ENCODE peak calls at places on chromosome 4, in seven cellular contexts. V is spleen, N is tibial artery, D is KBM-7, X is stromal cell of bone marrow, G is nephron progenitor cell, A is uterus. E is an unnamed sample.

GRCh38 chr4:2484993-2485392 is 16.1 kb downstream of the RNF4 start:
- DNase-seq in V (peak), N (peak), D (peak), X (no peak), G (no peak), A (peak), E (peak)

GRCh38 chr4:173218411-173219125 is 50.0 kb downstream of the GALNT7 start:
- DNase-seq in V (no peak), N (no peak), D (peak), X (peak), G (no peak), A (no peak), E (no peak)

GRCh38 chr4:161419822-161420221 is 744.0 kb downstream of the FSTL5 start:
- DNase-seq in V (no peak), N (no peak), D (peak), X (no peak), G (no peak), A (no peak), E (no peak)

GRCh38 chr4:110196206-110196870 is 2.1 kb downstream of the ELOVL6 start:
- DNase-seq in V (peak), N (peak), D (peak), X (no peak), G (peak), A (peak), E (peak)

GRCh38 chr4:140595065-140595464 is 26.3 kb upstream of the UCP1 start:
- DNase-seq in V (no peak), N (no peak), D (peak), X (no peak), G (no peak), A (no peak), E (no peak)

GRCh38 chr4:75494563-75494962 is 19.6 kb downstream of the RCHY1 start:
- DNase-seq in V (no peak), N (no peak), D (no peak), X (peak), G (no peak), A (no peak), E (no peak)

GRCh38 chr4:185219551-185220344 is 10.3 kb downstream of the SNX25 start:
- DNase-seq in V (no peak), N (no peak), D (peak), X (peak), G (no peak), A (peak), E (peak)

GRCh38 chr4:169305651-169306050 is 34.9 kb upstream of the SH3RF1 start:
- DNase-seq in V (no peak), N (no peak), D (no peak), X (no peak), G (no peak), A (no peak), E (no peak)

GRCh38 chr4:84673475-84674230 is 90.7 kb downstream of the CDS1 start:
- DNase-seq in V (no peak), N (no peak), D (no peak), X (peak), G (no peak), A (no peak), E (no peak)

GRCh38 chr4:15649914-15650545 is 5.1 kb downstream of the FBXL5 start:
- DNase-seq in V (no peak), N (no peak), D (peak), X (no peak), G (peak), A (no peak), E (no peak)

GRCh38 chr4:11743236-11743635 is 314.5 kb upstream of the HS3ST1 start:
- DNase-seq in V (no peak), N (no peak), D (no peak), X (no peak), G (no peak), A (no peak), E (no peak)

GRCh38 chr4:24915121-24915922 is 2.5 kb upstream of the CCDC149 start:
- DNase-seq in V (no peak), N (no peak), D (no peak), X (no peak), G (no peak), A (no peak), E (no peak)